ENCODE peak calls at places on chromosomes 4 and X, in six cellular contexts. H is T47D, S is MG63, W is NCI-H345, G is iPS DF 6.9, U is hippocampal formation. E is an unnamed sample.

GRCh38 chrX:103792916-103793540 is 16.4 kb downstream of the PLP1 start:
- DNase-seq in H (no peak), S (peak; percentile 35), W (no peak), U (no peak), G (no peak), E (no peak)

GRCh38 chr4:2829933-2830451 is 13.7 kb upstream of the ADD1 start:
- DNase-seq in H (no peak), S (no peak), W (no peak), U (no peak), G (no peak), E (no peak)

GRCh38 chr4:179007758-179008157 is 1565.5 kb upstream of the AGA start:
- DNase-seq in U (no peak), S (no peak), G (no peak), H (no peak), W (no peak), E (no peak)

GRCh38 chr4:14143892-14144291 is 516.4 kb upstream of the BOD1L1 start:
- DNase-seq in U (no peak), G (no peak), W (no peak), S (no peak), H (no peak), E (no peak)

GRCh38 chr4:72006576-72006975 is 25.2 kb upstream of the NPFFR2 start:
- DNase-seq in G (no peak), W (no peak), H (no peak), U (no peak), S (peak; percentile 17), E (no peak)

GRCh38 chr4:102620697-102621497 is 119.7 kb downstream of the NFKB1 start:
- DNase-seq in G (no peak), U (peak; percentile 85), S (peak; percentile 17), W (peak; percentile 39), H (peak; percentile 32), E (peak; percentile 65)

GRCh38 chr4:158254328-158254727 is 44.0 kb downstream of the TMEM144 start:
- DNase-seq in U (no peak), W (no peak), H (no peak), S (no peak), G (no peak), E (no peak)

GRCh38 chr4:111303806-111304205 is 680.9 kb upstream of the PITX2 start:
- DNase-seq in S (no peak), W (no peak), H (no peak), U (no peak), G (no peak), E (no peak)

GRCh38 chr4:98613453-98614075 is 44.8 kb downstream of the TSPAN5 start:
- DNase-seq in S (no peak), W (no peak), H (no peak), U (no peak), G (no peak), E (no peak)

GRCh38 chr4:28225005-28225404 is 1364.4 kb downstream of the STIM2 start:
- DNase-seq in G (peak; percentile 20), W (peak; percentile 24), S (no peak), U (peak; percentile 65), H (peak; percentile 13), E (no peak)

GRCh38 chr4:144948009-144948408 is 150.0 kb downstream of the ANAPC10 start:
- DNase-seq in H (no peak), W (no peak), G (no peak), U (no peak), S (no peak), E (no peak)

GRCh38 chr4:7391637-7392437 is 42.9 kb downstream of the PSAPL1 start:
- DNase-seq in S (no peak), G (no peak), H (no peak), U (no peak), W (no peak), E (no peak)

GRCh38 chr4:121360496-121360895 is 20.3 kb downstream of the QRFPR start:
- DNase-seq in W (no peak), H (no peak), G (no peak), U (no peak), S (no peak), E (no peak)

GRCh38 chr4:67933038-67933437 is 30.3 kb downstream of the TMPRSS11A start:
- DNase-seq in G (no peak), W (no peak), S (no peak), U (no peak), H (no peak), E (no peak)

GRCh38 chrX:49242545-49243066 is 7.3 kb downstream of the CCDC22 start:
- DNase-seq in U (no peak), H (no peak), W (no peak), G (no peak), S (peak; percentile 40), E (no peak)

GRCh38 chr4:168511780-168512467 is 15.1 kb downstream of the PALLD start:
- DNase-seq in U (no peak), S (no peak), H (no peak), G (no peak), W (no peak), E (no peak)

GRCh38 chr4:186844059-186844681 is 120.5 kb upstream of the FAT1 start:
- DNase-seq in H (peak; percentile 12), G (no peak), W (no peak), U (no peak), S (peak; percentile 44), E (no peak)

GRCh38 chrX:39808471-39808917 is 289.3 kb downstream of the BCOR start:
- DNase-seq in H (no peak), S (peak; percentile 33), W (no peak), G (no peak), U (no peak), E (no peak)